ENCODE peak calls at places on chromosomes 13 and 19, in five cellular contexts. H is GM13976, I is WERI-Rb-1, W is endothelial cell, D is fibroblast of pulmonary artery. F is an unnamed sample.

GRCh38 chr13:40271931-40272775 is 394.3 kb downstream of the FOXO1 start:
- DNase-seq in I (no peak), H (no peak), D (peak; percentile 86), W (no peak), F (no peak)

GRCh38 chr13:79353698-79354097 is 52.4 kb downstream of the RBM26 start:
- DNase-seq in H (no peak), W (no peak), I (no peak), D (peak; percentile 42), F (no peak)

GRCh38 chr13:28492527-28493367 is 2.2 kb downstream of the FLT1 start:
- DNase-seq in H (no peak), I (no peak), W (no peak), D (no peak), F (peak; percentile 42)

GRCh38 chr19:47280183-47280797 is 5.6 kb downstream of the INAFM1 start:
- DNase-seq in D (peak; percentile 25), W (peak; percentile 61), I (peak; percentile 72), H (peak; percentile 50), F (no peak)

GRCh38 chr13:27504541-27504940 is 54.2 kb upstream of the MTIF3 start:
- DNase-seq in W (no peak), H (no peak), I (no peak), D (no peak), F (no peak)

GRCh38 chr13:51698352-51698751 is 105.6 kb downstream of the DHRS12 start:
- DNase-seq in D (no peak), W (no peak), I (no peak), H (no peak), F (no peak)

GRCh38 chr13:44744880-44745633 is 168.9 kb upstream of the TSC22D1 start:
- DNase-seq in D (no peak), I (no peak), H (no peak), W (no peak), F (no peak)

GRCh38 chr13:19927117-19927734 is 31.3 kb upstream of the ZMYM2 start:
- DNase-seq in W (no peak), H (peak; percentile 42), D (peak; percentile 34), I (no peak), F (peak; percentile 31)

GRCh38 chr13:112740502-112741131 is 50.8 kb downstream of the ATP11A start:
- DNase-seq in W (no peak), I (no peak), D (peak; percentile 69), H (no peak), F (no peak)

GRCh38 chr19:39124136-39124764 is 1.3 kb upstream of the PAK4 start:
- DNase-seq in I (no peak), D (no peak), W (no peak), H (no peak), F (no peak)

GRCh38 chr19:42658148-42658547 is 63.4 kb upstream of the CEACAM8 start:
- DNase-seq in H (no peak), W (no peak), D (peak; percentile 8), I (no peak), F (no peak)

GRCh38 chr19:44741258-44741731 is 7.2 kb upstream of the BCL3 start:
- DNase-seq in I (no peak), W (no peak), H (no peak), D (peak; percentile 45), F (no peak)

GRCh38 chr19:29645911-29646310 is 19.4 kb upstream of the PLEKHF1 start:
- DNase-seq in H (no peak), D (peak; percentile 83), W (no peak), I (no peak), F (no peak)

GRCh38 chr13:40503026-40503425 is 163.4 kb downstream of the FOXO1 start:
- DNase-seq in I (no peak), D (no peak), H (no peak), W (no peak), F (no peak)

GRCh38 chr13:25802579-25802978 is 249.2 kb downstream of the SHISA2 start:
- DNase-seq in D (no peak), H (no peak), W (no peak), I (no peak), F (no peak)

GRCh38 chr19:16668176-16668575 is 7.2 kb downstream of the TMEM38A start:
- DNase-seq in W (no peak), H (no peak), I (no peak), D (no peak), F (no peak)

GRCh38 chr19:52269338-52270261 is at the start of gene ZNF766:
- DNase-seq in H (peak; percentile 97), W (peak; percentile 97), I (peak; percentile 98), D (peak; percentile 96), F (peak; percentile 96)

GRCh38 chr19:42285546-42285945 is 16.4 kb upstream of the PRR19 start:
- DNase-seq in I (peak; percentile 71), D (no peak), W (no peak), H (no peak), F (no peak)

GRCh38 chr13:51520524-51520923 is 63.7 kb upstream of the WDFY2 start:
- DNase-seq in H (no peak), I (no peak), D (peak; percentile 79), W (no peak), F (no peak)

GRCh38 chr19:45677351-45678230 is 9.6 kb downstream of the GIPR start:
- DNase-seq in D (peak; percentile 90), I (no peak), W (peak; percentile 73), H (peak; percentile 93), F (peak; percentile 93)

GRCh38 chr13:106028916-106029315 is 506.5 kb downstream of the EFNB2 start:
- DNase-seq in I (no peak), H (no peak), W (no peak), D (no peak), F (no peak)

GRCh38 chr19:55156202-55157063 is 1.1 kb downstream of the TNNI3 start:
- DNase-seq in D (peak; percentile 40), I (no peak), H (peak; percentile 75), W (peak; percentile 33), F (peak; percentile 72)

GRCh38 chr13:22110368-22110767 is 439.5 kb downstream of the FGF9 start:
- DNase-seq in W (no peak), D (no peak), I (no peak), H (no peak), F (no peak)

GRCh38 chr13:108494991-108495661 is 134.3 kb upstream of the MYO16 start:
- DNase-seq in H (no peak), D (no peak), I (no peak), W (peak; percentile 8), F (no peak)

GRCh38 chr19:38793186-38793585 is 4.2 kb downstream of the LGALS7B start:
- DNase-seq in I (no peak), H (no peak), W (no peak), D (peak; percentile 45), F (no peak)

GRCh38 chr13:89221557-89222158 is 1550.5 kb downstream of the SLITRK5 start:
- DNase-seq in W (no peak), D (no peak), I (no peak), H (no peak), F (no peak)

GRCh38 chr19:2797280-2797679 is 12.0 kb downstream of the THOP1 start:
- DNase-seq in W (no peak), H (no peak), D (no peak), I (no peak), F (no peak)

GRCh38 chr13:100645382-100645781 is 29.2 kb downstream of the TMTC4 start:
- DNase-seq in I (no peak), D (no peak), W (no peak), H (no peak), F (no peak)

DNA sequence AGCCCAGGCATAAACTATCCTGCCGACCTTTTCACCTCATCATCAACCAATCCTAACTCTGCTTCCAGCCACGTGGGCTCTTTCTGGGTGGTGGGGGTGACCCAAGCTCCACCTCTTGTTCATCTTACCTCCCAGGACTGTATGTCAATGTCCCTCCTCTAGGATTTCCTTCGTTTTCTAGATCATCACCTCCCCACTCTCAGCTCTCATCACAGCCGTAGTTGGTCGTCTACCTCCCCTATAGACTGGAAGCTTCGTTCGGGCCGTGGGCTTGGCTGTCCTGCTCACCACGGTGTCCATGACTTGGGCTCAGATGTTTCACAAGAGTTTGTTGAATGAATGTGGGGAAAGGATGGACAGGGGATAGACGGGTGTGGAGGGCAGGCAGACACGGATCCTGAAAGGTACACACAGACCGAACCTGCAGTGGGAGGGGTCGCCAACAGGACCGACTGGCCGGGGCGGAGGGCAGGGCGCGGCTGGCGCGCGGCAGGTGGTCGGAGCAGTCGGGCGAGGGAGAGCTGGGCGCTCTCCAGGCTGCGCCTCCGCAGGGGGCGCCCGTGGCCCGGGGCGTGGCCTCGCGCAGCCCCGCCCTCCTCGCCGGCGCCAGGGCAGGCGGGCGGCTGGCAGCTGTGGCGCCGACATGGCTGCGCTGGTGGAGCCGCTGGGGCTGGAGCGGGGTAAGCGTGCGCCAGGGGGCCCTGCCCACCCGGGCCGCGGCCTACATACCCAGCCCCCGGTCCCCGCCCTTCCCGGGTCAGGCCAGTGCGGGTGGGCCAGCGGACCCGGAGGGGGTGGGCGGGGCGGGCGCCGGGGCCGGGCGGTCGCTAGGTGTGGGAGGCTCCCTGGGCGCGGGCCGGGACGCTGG is at the start of gene LIN7B:
- DNase-seq in H (peak; percentile 96), W (peak; percentile 87), D (peak; percentile 63), I (peak; percentile 71), F (peak; percentile 96)
- TF ChIP-seq CTCF in H (peak; percentile 68), W (no peak), D (peak; percentile 3), I (peak; percentile 53), F (peak; percentile 74)

GRCh38 chr13:99086149-99086868 is 108.4 kb upstream of the DOCK9 start:
- DNase-seq in D (peak; percentile 51), I (peak; percentile 70), W (peak; percentile 53), H (peak; percentile 83), F (peak; percentile 85)
- TF ChIP-seq CTCF in D (no peak), I (no peak), W (no peak), H (no peak), F (no peak)

DNA sequence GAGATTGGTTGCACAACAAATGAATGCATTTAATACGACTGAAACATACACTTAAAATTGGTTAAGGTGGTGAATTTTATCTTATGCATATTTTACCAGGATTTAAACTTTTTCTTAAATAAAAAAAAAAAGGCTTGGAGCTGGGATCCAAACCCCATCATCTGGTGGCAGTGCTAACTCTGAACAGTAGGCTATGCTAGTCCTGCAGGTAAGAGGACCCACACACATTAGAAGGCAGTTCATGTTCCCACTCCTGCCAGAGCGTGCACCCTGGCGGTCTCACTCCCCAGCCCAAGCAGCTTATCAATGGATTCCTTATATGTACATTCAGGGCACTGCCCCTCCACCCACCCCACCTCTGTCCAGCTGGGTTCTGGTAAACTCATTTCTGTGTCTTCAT is 31.3 kb upstream of the CEBPA start:
- DNase-seq in I (no peak), H (no peak), D (no peak), W (no peak), F (no peak)
- TF ChIP-seq CTCF in I (no peak), H (no peak), D (peak; percentile 1), W (no peak), F (no peak)

DNA sequence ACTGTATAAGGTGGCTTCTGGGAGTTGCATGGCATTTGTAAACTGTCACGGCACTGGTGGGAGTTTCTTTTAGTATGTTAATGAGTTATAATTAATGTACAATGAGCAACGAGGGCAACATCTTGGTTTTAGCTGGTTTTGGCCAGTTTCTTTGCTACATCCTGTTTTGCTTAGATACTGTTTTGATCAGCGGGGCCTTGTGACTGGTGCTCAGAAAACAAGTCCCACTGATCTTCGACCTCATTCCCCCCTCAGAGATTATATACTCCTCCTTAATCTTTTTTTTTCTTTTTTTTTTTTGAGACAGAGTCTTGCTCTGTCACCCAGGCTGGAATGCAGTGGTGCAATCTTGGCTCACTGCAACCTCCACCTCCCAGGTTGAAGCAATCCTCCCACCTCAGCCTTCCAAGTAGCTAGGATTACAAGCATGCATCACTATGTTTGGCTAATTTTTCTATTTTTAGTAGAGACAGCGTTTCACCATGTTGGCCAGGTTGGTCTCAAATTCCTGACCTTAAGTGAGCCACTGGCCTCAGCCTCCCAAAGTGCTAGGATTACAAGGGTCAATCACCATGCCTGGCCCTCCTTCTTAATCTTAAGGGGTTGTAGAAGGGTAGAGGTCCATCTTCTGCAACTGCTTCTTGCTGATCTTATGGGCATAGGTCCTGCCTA is 21.4 kb upstream of the ZNF599 start:
- DNase-seq in D (peak; percentile 26), W (no peak), H (no peak), I (no peak), F (no peak)
- TF ChIP-seq CTCF in D (no peak), W (no peak), H (no peak), I (no peak), F (no peak)

F was measured in GM13977.